ENCODE peak calls at places on chromosomes 6 and 20, in four cellular contexts. One of them, this sample, is unnamed.

GRCh38 chr20:38250607-38251006 is 9.9 kb downstream of the KIAA1755 start:
- DNase-seq in adrenal gland: no peak
- DNase-seq in endothelial cell of umbilical vein: no peak
- DNase-seq in IMR-90: no peak
- DNase-seq in this sample: no peak

GRCh38 chr20:49523767-49524360 is 41.4 kb upstream of the KCNB1 start:
- DNase-seq in adrenal gland: no peak
- DNase-seq in endothelial cell of umbilical vein: no peak
- DNase-seq in IMR-90: no peak
- DNase-seq in this sample: no peak

GRCh38 chr6:144757299-144757698 is 472.2 kb downstream of the UTRN start:
- DNase-seq in adrenal gland: no peak
- DNase-seq in endothelial cell of umbilical vein: no peak
- DNase-seq in IMR-90: peak
- DNase-seq in this sample: no peak

GRCh38 chr6:24428615-24429014 is 25.9 kb downstream of the MRS2 start:
- DNase-seq in adrenal gland: no peak
- DNase-seq in endothelial cell of umbilical vein: no peak
- DNase-seq in IMR-90: peak
- DNase-seq in this sample: no peak

GRCh38 chr6:154595538-154595937 is 85.1 kb upstream of the CNKSR3 start:
- DNase-seq in adrenal gland: no peak
- DNase-seq in endothelial cell of umbilical vein: no peak
- DNase-seq in IMR-90: no peak
- DNase-seq in this sample: no peak

GRCh38 chr6:14734416-14735340 is 511.2 kb upstream of the JARID2 start:
- DNase-seq in adrenal gland: no peak
- DNase-seq in endothelial cell of umbilical vein: no peak
- DNase-seq in IMR-90: peak
- DNase-seq in this sample: no peak

GRCh38 chr6:3261518-3261820 is 2.7 kb downstream of the PSMG4 start:
- DNase-seq in adrenal gland: no peak
- DNase-seq in endothelial cell of umbilical vein: no peak
- DNase-seq in IMR-90: no peak
- DNase-seq in this sample: no peak

GRCh38 chr20:12723811-12724210 is 285.0 kb upstream of the SPTLC3 start:
- DNase-seq in adrenal gland: no peak
- DNase-seq in endothelial cell of umbilical vein: no peak
- DNase-seq in IMR-90: no peak
- DNase-seq in this sample: no peak

GRCh38 chr20:13464702-13465101 is 174.0 kb downstream of the TASP1 start:
- DNase-seq in adrenal gland: no peak
- DNase-seq in endothelial cell of umbilical vein: no peak
- DNase-seq in IMR-90: peak
- DNase-seq in this sample: no peak

GRCh38 chr20:37494301-37494700 is 26.7 kb upstream of the NNAT start:
- DNase-seq in adrenal gland: no peak
- DNase-seq in endothelial cell of umbilical vein: no peak
- DNase-seq in IMR-90: no peak
- DNase-seq in this sample: no peak

GRCh38 chr6:33958208-33958862 is 154.5 kb upstream of the MLN start:
- DNase-seq in adrenal gland: no peak
- DNase-seq in endothelial cell of umbilical vein: no peak
- DNase-seq in IMR-90: no peak
- DNase-seq in this sample: no peak

GRCh38 chr20:17281478-17281877 is 54.6 kb downstream of the PCSK2 start:
- DNase-seq in adrenal gland: peak
- DNase-seq in endothelial cell of umbilical vein: no peak
- DNase-seq in IMR-90: peak
- DNase-seq in this sample: no peak

GRCh38 chr6:152380351-152380767 is 256.8 kb downstream of the SYNE1 start:
- DNase-seq in adrenal gland: peak
- DNase-seq in endothelial cell of umbilical vein: peak
- DNase-seq in IMR-90: peak
- DNase-seq in this sample: no peak
- TF ChIP-seq POLR2A in adrenal gland: no peak
- TF ChIP-seq POLR2A in endothelial cell of umbilical vein: no peak
- TF ChIP-seq POLR2A in IMR-90: no peak
- TF ChIP-seq POLR2A in this sample: no peak

DNA sequence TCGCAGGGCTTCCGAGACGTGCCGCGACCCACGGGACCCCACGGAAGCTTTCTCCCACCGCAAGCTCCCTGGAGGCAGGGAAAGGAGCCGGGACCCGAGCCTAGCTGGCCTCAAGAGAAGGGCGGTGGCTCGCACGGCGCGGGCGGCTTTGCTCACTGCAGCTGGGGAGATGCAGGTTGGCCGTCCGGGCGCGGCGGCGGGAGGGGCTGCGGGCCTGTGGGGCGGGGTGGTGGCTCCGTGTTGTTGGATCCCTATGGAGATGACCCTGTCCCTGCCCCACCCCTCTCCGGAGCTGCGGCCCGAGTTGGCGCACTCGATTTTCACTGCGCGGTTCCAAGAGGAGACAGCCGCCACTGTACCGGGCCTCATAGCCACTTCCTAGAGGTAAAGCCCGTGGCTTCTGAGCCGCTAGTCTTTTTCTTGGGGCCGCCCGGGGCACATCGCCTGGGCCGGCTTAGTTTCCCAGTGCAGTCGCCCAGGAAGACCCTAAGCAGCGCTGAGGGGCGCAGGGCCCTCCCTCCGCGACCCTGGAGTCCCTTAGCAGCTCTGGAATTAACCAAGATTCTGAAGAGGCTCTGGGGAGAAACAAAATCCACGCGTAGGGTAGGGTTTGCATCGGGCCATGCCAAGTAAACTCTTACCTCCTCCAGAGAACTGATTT is at the start of gene ECT2L:
- DNase-seq in adrenal gland: peak
- DNase-seq in endothelial cell of umbilical vein: peak
- DNase-seq in IMR-90: no peak
- DNase-seq in this sample: peak
- TF ChIP-seq POLR2A in adrenal gland: no peak
- TF ChIP-seq POLR2A in endothelial cell of umbilical vein: no peak
- TF ChIP-seq POLR2A in IMR-90: no peak
- TF ChIP-seq POLR2A in this sample: no peak

DNA sequence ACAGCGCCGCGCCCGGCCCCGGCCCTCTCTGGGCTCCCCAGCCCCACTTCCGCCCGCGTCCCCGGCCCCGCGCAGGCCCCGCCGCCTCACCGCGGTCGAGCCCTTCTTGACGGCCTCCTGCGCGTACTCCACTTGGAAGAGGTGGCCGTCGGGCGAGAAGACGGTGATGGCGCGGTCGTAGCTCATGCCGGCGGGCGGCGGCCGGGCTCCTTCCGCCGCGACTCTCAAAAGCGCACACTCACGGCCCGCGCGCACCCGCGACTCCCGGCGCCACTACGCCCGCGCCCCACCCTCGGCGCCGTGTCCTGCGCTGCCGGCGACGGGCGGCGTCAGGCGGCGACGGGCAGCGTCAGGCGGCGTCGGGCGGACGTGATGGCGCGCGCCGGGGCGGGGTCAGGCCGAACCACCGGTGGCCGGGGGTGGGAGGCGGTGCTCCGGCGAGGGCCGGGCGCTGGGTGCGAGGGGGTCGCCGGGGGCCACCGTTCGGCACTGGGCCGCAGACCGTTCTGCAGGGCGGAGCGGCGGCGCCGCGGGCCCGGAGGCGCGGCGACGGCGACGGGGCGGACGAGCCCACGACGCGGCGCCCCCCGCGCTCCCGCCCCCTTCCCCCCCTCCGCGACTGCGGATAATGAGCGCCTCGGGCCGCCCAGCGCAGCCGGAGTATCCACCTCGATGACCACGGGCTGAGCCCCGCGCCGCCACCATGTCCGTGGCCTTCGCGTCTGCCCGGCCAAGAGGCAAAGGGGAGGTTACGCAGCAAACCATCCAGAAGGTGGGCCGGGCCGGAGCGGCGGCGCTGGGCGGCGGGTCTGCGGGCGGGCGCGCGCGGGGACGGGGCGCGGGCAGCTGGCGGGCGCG is at the start of the genes PSMA7 and SS18L1:
- DNase-seq in adrenal gland: peak
- DNase-seq in endothelial cell of umbilical vein: peak
- DNase-seq in IMR-90: peak
- DNase-seq in this sample: peak
- TF ChIP-seq POLR2A in adrenal gland: peak
- TF ChIP-seq POLR2A in endothelial cell of umbilical vein: peak
- TF ChIP-seq POLR2A in IMR-90: peak
- TF ChIP-seq POLR2A in this sample: peak

DNA sequence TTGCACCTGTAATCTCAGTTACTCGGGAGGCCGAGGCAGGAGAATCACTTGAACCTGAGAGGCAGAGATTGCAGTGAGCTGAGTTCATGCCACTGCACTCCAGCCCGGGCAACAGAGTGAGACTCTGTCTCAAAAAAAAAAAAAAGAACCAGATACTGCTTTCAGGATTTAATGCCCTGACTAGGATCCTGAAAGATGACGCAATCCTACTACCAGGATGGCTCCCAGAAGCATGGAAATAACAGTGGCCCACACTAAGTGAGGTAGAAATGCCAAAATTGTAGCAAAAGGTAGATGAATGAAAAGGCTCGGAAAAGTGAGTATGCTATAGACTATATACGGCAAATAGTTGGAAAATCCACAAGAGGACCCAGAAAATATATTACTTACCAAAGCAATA is 23.8 kb upstream of the KHDC1 start:
- DNase-seq in adrenal gland: no peak
- DNase-seq in endothelial cell of umbilical vein: no peak
- DNase-seq in IMR-90: no peak
- DNase-seq in this sample: no peak
- TF ChIP-seq POLR2A in adrenal gland: no peak
- TF ChIP-seq POLR2A in endothelial cell of umbilical vein: no peak
- TF ChIP-seq POLR2A in IMR-90: no peak
- TF ChIP-seq POLR2A in this sample: no peak

GRCh38 chr20:64136004-64136710 is 28.1 kb upstream of the MYT1 start:
- DNase-seq in adrenal gland: no peak
- DNase-seq in endothelial cell of umbilical vein: no peak
- DNase-seq in IMR-90: no peak
- DNase-seq in this sample: no peak
- TF ChIP-seq POLR2A in adrenal gland: no peak
- TF ChIP-seq POLR2A in endothelial cell of umbilical vein: no peak
- TF ChIP-seq POLR2A in IMR-90: no peak
- TF ChIP-seq POLR2A in this sample: no peak

This sample was measured in esophagus muscularis mucosa.